ENCODE peak calls at places on chromosomes 7 and 10, in four cellular contexts. S is GM23248, K is SK-N-SH, U is IMR-90. V is an unnamed sample.

GRCh38 chr10:114905450-114905849 is 32.5 kb upstream of the TRUB1 start:
- DNase-seq in S (peak; percentile 22), K (no peak), U (peak; percentile 16), V (no peak)

GRCh38 chr7:17660116-17660515 is 280.2 kb downstream of the SNX13 start:
- DNase-seq in S (peak; percentile 89), K (no peak), U (peak; percentile 89), V (no peak)

GRCh38 chr10:133049639-133050038 is 38.1 kb upstream of the ADGRA1 start:
- DNase-seq in S (no peak), K (no peak), U (no peak), V (no peak)

GRCh38 chr7:82722946-82723345 is 279.4 kb upstream of the CACNA2D1 start:
- DNase-seq in S (peak; percentile 67), K (no peak), U (no peak), V (no peak)

GRCh38 chr7:101164071-101164840 is 1.1 kb downstream of the VGF start:
- DNase-seq in S (peak; percentile 86), K (peak; percentile 53), U (peak; percentile 65), V (no peak)

GRCh38 chr10:20898851-20899250 is 1.7 kb upstream of the NEBL start:
- DNase-seq in S (no peak), K (no peak), U (no peak), V (no peak)

GRCh38 chr10:51176976-51177690 is 102.8 kb downstream of the PRKG1 start:
- DNase-seq in S (peak; percentile 69), K (no peak), U (peak; percentile 77), V (no peak)

GRCh38 chr7:156167987-156168386 is 355.7 kb upstream of the SHH start:
- DNase-seq in S (no peak), K (no peak), U (no peak), V (no peak)

GRCh38 chr10:77308084-77308732 is 329.4 kb downstream of the KCNMA1 start:
- DNase-seq in S (no peak), K (no peak), U (no peak), V (no peak)

GRCh38 chr10:110356628-110357245 is 52.0 kb upstream of the SMNDC1 start:
- DNase-seq in S (no peak), K (no peak), U (peak; percentile 94), V (no peak)

GRCh38 chr10:904403-904802 is 27.1 kb downstream of the LARP4B start:
- DNase-seq in S (no peak), K (no peak), U (no peak), V (no peak)

GRCh38 chr10:106952033-106952432 is 212.5 kb downstream of the SORCS1 start:
- DNase-seq in S (no peak), K (no peak), U (no peak), V (no peak)

GRCh38 chr10:5512881-5513698 is 11.7 kb upstream of the CALML3 start:
- DNase-seq in S (no peak), K (no peak), U (no peak), V (peak; percentile 12)

GRCh38 chr7:16743207-16743606 is 10.3 kb upstream of the TSPAN13 start:
- DNase-seq in S (peak; percentile 49), K (no peak), U (peak; percentile 78), V (no peak)

GRCh38 chr7:83468251-83468739 is 180.6 kb downstream of the SEMA3E start:
- DNase-seq in S (peak; percentile 94), K (peak; percentile 19), U (peak; percentile 99), V (peak; percentile 21)

GRCh38 chr10:17847586-17848296 is 38.6 kb downstream of the MRC1 start:
- DNase-seq in S (peak; percentile 57), K (peak; percentile 32), U (peak; percentile 34), V (peak; percentile 22)

GRCh38 chr10:65670087-65670486 is 1255.7 kb upstream of the LRRTM3 start:
- DNase-seq in S (no peak), K (no peak), U (peak; percentile 50), V (no peak)

GRCh38 chr10:49389331-49389920 is 6.5 kb downstream of the DRGX start:
- DNase-seq in S (no peak), K (no peak), U (no peak), V (no peak)

GRCh38 chr7:106400990-106401389 is 116.2 kb upstream of the NAMPT start:
- DNase-seq in S (no peak), K (no peak), U (no peak), V (no peak)

GRCh38 chr10:97335188-97335619 is 675 bp upstream of the FRAT2 start:
- DNase-seq in S (no peak), K (no peak), U (no peak), V (no peak)

GRCh38 chr7:100836812-100837098 is 9.4 kb upstream of the EPHB4 start:
- DNase-seq in S (no peak), K (no peak), U (no peak), V (no peak)

GRCh38 chr10:65033957-65034356 is 1512.8 kb downstream of the REEP3 start:
- DNase-seq in S (no peak), K (no peak), U (no peak), V (no peak)

GRCh38 chr7:139702811-139703467 is 74.9 kb downstream of the HIPK2 start:
- DNase-seq in S (no peak), K (no peak), U (no peak), V (no peak)

GRCh38 chr7:63925626-63926460 is 72.8 kb upstream of the ZNF722 start:
- DNase-seq in S (peak; percentile 87), K (peak; percentile 96), U (no peak), V (peak; percentile 97)

GRCh38 chr7:28958235-28958945 is at the start of gene TRIL:
- DNase-seq in S (peak; percentile 77), K (peak; percentile 91), U (peak; percentile 50), V (no peak)

GRCh38 chr10:109957092-109957797 is 33.9 kb upstream of the XPNPEP1 start:
- DNase-seq in S (no peak), K (no peak), U (no peak), V (no peak)

GRCh38 chr10:102773320-102773719 is 29.6 kb downstream of the WBP1L start:
- DNase-seq in S (peak; percentile 59), K (no peak), U (peak; percentile 17), V (no peak)
- H3K27ac ChIP-seq in S (peak overlapping the region; percentile 50), K (peak overlapping the region; percentile 65), U (no peak overlapping the region), V (no peak overlapping the region)

DNA sequence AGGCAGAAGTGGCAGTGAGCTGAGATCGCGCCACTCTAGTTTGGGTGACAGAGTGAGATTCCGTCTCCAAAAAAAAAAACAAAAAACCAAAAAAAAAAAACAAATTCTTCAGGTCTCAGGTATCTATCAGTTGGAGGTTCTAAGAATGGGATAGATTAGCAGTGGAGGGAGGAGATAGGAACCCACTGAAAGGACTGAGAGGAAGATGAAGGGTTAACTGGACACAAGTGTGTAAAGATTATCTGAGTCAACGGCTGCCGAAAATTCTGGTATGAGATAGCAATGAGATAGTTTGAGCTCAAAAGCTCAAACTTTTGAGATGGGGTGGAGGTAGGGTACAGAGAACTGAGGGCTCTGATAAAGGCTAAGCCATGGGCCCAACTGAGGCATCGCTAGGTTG is 12.8 kb downstream of the ZNF467 start:
- DNase-seq in S (no peak), K (no peak), U (no peak), V (no peak)
- H3K27me3 ChIP-seq in S (peaks cover 17% of the 10 kb centered on the region), K (peaks cover 68% of the 10 kb centered on the region), U (peaks cover 25% of the 10 kb centered on the region), V (no peaks in the 10 kb centered on the region)

DNA sequence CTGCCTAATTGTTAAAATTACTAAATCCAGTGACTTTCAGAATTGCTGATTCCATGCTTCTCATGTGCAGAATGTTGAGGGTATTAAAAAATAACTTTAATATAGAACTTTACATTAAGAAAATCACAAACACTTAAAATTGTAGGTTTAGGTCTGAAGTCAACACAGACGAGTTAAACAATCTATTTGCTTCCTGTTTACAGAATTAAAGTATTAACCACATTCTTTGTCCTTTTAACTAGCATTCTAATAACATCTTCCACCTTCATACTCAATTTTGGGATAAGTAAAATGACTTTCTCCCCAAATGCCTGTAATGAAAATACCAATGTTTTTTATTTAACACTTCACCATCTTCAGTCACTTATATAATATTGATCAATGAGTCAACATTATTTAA is 2.2 kb downstream of the ITGB1 start:
- DNase-seq in S (no peak), K (no peak), U (no peak), V (no peak)
- H3K9ac ChIP-seq in S (peak overlapping the region; percentile 97), K (peak overlapping the region; percentile 87), U (peak overlapping the region; percentile 100), V (peak overlapping the region; percentile 69)

DNA sequence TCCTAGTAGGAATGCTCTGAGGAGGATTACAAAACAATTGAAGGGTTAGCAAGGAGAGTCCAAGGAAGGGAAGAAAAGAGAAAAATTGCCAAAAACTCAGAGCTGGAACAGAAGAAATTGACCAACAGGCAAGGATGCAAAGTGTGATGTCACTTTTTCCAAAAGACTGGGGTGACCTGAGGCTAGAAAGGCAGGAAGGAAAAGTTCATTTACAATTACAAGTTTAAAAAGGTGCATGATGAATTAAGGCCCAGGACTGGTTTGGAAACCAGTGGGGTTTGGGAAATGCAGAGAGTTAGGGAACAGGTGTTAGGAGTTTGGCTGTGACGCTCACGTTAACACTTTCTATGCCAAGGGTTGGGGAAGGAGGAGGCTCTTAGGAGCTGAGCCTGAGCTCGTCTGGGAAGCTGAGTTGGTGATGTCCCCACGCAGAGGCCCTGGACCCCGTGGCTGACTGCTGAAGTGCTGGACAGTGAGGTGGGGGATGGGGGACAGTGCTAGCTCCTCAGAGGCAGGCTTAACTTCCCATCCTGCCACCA is 92.6 kb upstream of the PODXL start:
- DNase-seq in S (peak; percentile 51), K (no peak), U (no peak), V (no peak)
- H3K27ac ChIP-seq in S (peak overlapping the region; percentile 31), K (no peak overlapping the region), U (no peak overlapping the region), V (no peak overlapping the region)

DNA sequence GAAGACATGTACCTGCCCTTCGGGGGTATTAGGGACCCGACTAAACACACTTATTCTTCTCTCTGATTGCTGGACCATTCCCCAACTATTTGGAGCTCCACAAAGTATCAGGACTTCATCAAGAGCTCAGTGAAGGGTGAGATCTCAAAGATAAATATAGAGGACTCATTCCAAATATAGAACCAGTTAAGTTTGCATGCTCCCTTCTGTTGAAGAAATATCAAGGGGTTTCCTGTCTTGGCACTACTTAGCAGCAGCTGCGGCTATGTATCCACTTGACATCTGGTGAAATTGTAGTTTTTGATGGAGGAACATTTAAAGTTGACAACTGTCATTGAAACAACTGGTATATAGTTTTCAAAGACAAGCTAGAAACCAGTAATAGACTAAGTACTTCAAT is 1.1 kb upstream of the SPAG6 start:
- DNase-seq in S (no peak), K (no peak), U (no peak), V (no peak)
- H3K27me3 ChIP-seq in S (peaks cover 80% of the 10 kb centered on the region), K (peaks cover 37% of the 10 kb centered on the region), U (peaks cover 52% of the 10 kb centered on the region), V (peaks cover 47% of the 10 kb centered on the region)

GRCh38 chr10:3968727-3969126 is 183.7 kb upstream of the KLF6 start:
- DNase-seq in S (no peak), K (no peak), U (no peak), V (no peak)

GRCh38 chr10:3961082-3961481 is 176.1 kb upstream of the KLF6 start:
- DNase-seq in S (no peak), K (no peak), U (no peak), V (peak; percentile 93)

GRCh38 chr10:3960496-3960895 is 175.5 kb upstream of the KLF6 start:
- DNase-seq in S (no peak), K (no peak), U (no peak), V (peak; percentile 43)

GRCh38 chr10:3963191-3963673 is 178.2 kb upstream of the KLF6 start:
- DNase-seq in S (no peak), K (no peak), U (no peak), V (peak; percentile 43)

GRCh38 chr10:3964516-3964915 is 179.5 kb upstream of the KLF6 start:
- DNase-seq in S (no peak), K (no peak), U (no peak), V (no peak)
- H3K9ac ChIP-seq in S (no peak overlapping the region), K (no peak overlapping the region), U (no peak overlapping the region), V (no peak overlapping the region)

DNA sequence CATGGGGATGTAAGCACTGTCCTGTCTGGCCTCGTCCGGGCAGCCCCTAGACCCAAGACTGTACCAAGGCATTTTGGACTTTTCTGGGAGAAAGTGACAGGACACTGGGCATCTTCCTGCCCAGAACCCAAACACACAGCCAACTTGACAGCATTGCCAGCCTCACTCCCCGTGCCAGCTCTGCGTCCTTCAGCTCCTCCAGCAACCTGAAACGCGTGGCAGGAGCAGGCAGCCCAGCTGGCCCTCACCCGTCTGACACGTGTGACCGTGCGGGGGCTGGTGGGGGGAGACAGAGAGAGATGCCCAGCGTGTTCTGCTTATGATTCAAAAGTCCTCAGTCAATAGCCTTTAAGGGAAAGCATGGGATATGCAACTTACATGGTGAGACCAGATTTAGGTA is 50.3 kb upstream of the SLC29A3 start:
- DNase-seq in S (peak; percentile 77), K (no peak), U (peak; percentile 44), V (no peak)
- H3K27ac ChIP-seq in S (peak overlapping the region; percentile 66), K (peak overlapping the region; percentile 56), U (peak overlapping the region; percentile 1), V (no peak overlapping the region)